ENCODE peak calls at places on chromosomes 5 and 9, in four cellular contexts. X, M, N and D are unnamed samples.

GRCh38 chr9:95440447-95440846 is 76.3 kb downstream of the PTCH1 start:
- DNase-seq in X (no peak), N (no peak), M (no peak), D (no peak)

GRCh38 chr9:129863059-129863690 is 27.9 kb downstream of the USP20 start:
- DNase-seq in N (peak; percentile 61), M (no peak), X (no peak), D (peak; percentile 94)

GRCh38 chr5:76542887-76543690 is 80.1 kb downstream of the F2RL2 start:
- DNase-seq in X (no peak), N (peak; percentile 40), M (peak; percentile 19), D (no peak)

GRCh38 chr5:154046486-154046885 is 7.7 kb downstream of the MFAP3 start:
- DNase-seq in N (no peak), X (no peak), M (no peak), D (no peak)

GRCh38 chr5:50435131-50435530 is 6.0 kb downstream of the EMB start:
- DNase-seq in X (no peak), N (no peak), M (no peak), D (no peak)

GRCh38 chr9:38316166-38316765 is 76.2 kb upstream of the ALDH1B1 start:
- DNase-seq in N (no peak), X (no peak), M (no peak), D (no peak)

GRCh38 chr9:134709512-134710270 is 68.1 kb downstream of the COL5A1 start:
- DNase-seq in N (no peak), M (peak; percentile 73), X (peak; percentile 87), D (peak; percentile 60)

GRCh38 chr5:80516826-80517225 is 28.9 kb downstream of the FAM151B start:
- DNase-seq in N (peak; percentile 57), M (peak; percentile 7), X (peak; percentile 84), D (peak; percentile 91)

GRCh38 chr9:117189121-117189520 is 225.7 kb downstream of the ASTN2 start:
- DNase-seq in X (peak; percentile 5), M (no peak), N (no peak), D (peak; percentile 8)

GRCh38 chr5:83503662-83504061 is 32.1 kb downstream of the VCAN start:
- DNase-seq in M (no peak), X (peak; percentile 61), N (peak; percentile 67), D (peak; percentile 30)

GRCh38 chr9:133355881-133356357 is 368 bp downstream of the SURF1 start:
- DNase-seq in X (peak; percentile 72), M (no peak), N (no peak), D (no peak)

GRCh38 chr5:78984020-78984610 is 995 bp downstream of the ARSB start:
- DNase-seq in M (no peak), X (peak; percentile 41), N (no peak), D (peak; percentile 46)

GRCh38 chr5:124905256-124905655 is 158.8 kb upstream of the ZNF608 start:
- DNase-seq in M (no peak), X (no peak), N (no peak), D (no peak)

DNA sequence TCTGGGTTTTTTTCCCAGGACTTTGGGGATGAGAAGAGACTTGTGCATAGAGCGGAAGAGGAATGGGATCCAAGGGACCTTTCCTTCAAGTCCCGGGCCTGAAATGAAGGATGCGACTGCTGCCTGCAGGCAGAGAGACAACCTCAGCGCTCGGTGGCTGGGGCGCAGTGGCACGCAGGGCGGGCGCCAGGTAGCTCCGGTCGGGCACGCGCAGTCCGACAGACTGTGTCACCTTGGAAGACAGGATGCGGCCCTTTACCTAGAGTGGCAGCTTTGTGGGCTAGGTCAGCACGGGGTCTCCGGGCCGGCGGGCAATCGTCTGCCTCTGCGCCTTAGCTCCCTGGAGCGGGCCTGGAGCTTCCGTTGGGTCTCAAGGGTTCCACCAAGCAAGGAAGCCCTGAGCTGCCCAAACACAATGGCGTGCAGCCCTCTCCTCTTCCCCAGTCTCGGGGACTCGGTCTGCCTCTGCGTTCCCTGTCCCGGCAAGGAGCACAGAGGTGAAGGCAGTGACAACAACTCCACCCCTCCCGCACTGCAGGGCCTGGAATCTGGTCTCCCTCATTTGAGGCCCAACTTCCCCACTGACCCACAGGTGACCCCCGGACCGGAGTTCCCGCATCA is 6.0 kb downstream of the BARX1 start:
- DNase-seq in M (no peak), X (no peak), N (no peak), D (no peak)
- H3K27me3 ChIP-seq in M (peaks cover 99% of the 10 kb centered on the region), X (peaks cover 88% of the 10 kb centered on the region), N (peaks cover 86% of the 10 kb centered on the region), D (peaks cover 96% of the 10 kb centered on the region)

DNA sequence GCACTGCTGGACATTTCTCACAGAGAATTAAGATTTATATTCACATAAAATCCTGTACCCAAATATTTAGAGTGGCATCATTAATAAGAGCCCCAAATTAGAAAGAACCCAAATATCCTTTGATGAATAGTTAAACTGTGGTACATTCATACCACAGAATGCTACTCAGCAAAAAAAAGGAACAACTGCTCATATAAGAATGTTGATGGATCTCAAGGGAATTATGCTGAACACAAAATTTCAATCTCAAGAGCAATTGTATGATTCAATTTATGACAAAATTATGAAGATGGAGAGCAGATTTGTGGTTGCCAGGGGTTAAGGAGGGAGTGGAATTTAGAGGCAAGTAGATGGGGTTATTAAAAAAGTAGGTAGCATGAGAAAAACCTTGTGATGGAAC is 4.5 kb upstream of the PAIP1 start:
- DNase-seq in M (no peak), N (no peak), X (peak; percentile 41), D (no peak)
- H3K4me2 ChIP-seq in M (no peak overlapping the region), N (no peak overlapping the region), X (no peak overlapping the region), D (no peak overlapping the region)

GRCh38 chr9:132240860-132241482 is 79.1 kb downstream of the NTNG2 start:
- DNase-seq in X (peak; percentile 80), M (peak; percentile 96), N (peak; percentile 90), D (peak; percentile 58)
- H3K27me3 ChIP-seq in X (peaks cover 30% of the 10 kb centered on the region), M (no peaks in the 10 kb centered on the region), N (peaks cover 18% of the 10 kb centered on the region), D (peaks cover 25% of the 10 kb centered on the region)

GRCh38 chr5:149035282-149035882 is 27.5 kb downstream of the SH3TC2 start:
- DNase-seq in X (peak; percentile 86), M (peak; percentile 83), N (peak; percentile 84), D (peak; percentile 41)

GRCh38 chr5:149038336-149039075 is 24.4 kb downstream of the SH3TC2 start:
- DNase-seq in M (no peak), X (peak; percentile 29), N (no peak), D (no peak)

GRCh38 chr5:149037819-149038218 is 25.0 kb downstream of the SH3TC2 start:
- DNase-seq in X (no peak), M (no peak), N (no peak), D (no peak)

GRCh38 chr5:149036168-149036567 is 26.7 kb downstream of the SH3TC2 start:
- DNase-seq in X (no peak), N (no peak), M (no peak), D (no peak)

GRCh38 chr5:149036970-149037369 is 25.9 kb downstream of the SH3TC2 start:
- DNase-seq in N (no peak), X (peak; percentile 40), M (no peak), D (no peak)
- H3K4me2 ChIP-seq in N (no peak overlapping the region), X (no peak overlapping the region), M (no peak overlapping the region), D (no peak overlapping the region)

GRCh38 chr5:132824426-132824825 is 6.0 kb downstream of the SHROOM1 start:
- DNase-seq in X (no peak), N (no peak), M (no peak), D (no peak)

GRCh38 chr5:132826424-132827082 is 3.9 kb downstream of the SHROOM1 start:
- DNase-seq in M (no peak), N (no peak), X (no peak), D (no peak)

GRCh38 chr5:132825165-132825823 is 5.2 kb downstream of the SHROOM1 start:
- DNase-seq in X (no peak), N (no peak), M (no peak), D (no peak)

GRCh38 chr5:132827943-132828673 is 2.3 kb downstream of the SHROOM1 start:
- DNase-seq in M (no peak), N (no peak), X (no peak), D (no peak)

GRCh38 chr5:132825824-132826391 is 4.5 kb downstream of the SHROOM1 start:
- DNase-seq in M (no peak), X (no peak), N (no peak), D (no peak)
- H3K27me3 ChIP-seq in M (no peaks in the 10 kb centered on the region), X (no peaks in the 10 kb centered on the region), N (no peaks in the 10 kb centered on the region), D (no peaks in the 10 kb centered on the region)

GRCh38 chr9:109121218-109121796 is 1.6 kb upstream of the TMEM245 start:
- DNase-seq in M (no peak), X (no peak), N (no peak), D (no peak)

GRCh38 chr9:109120204-109120789 is 550 bp upstream of the TMEM245 start:
- DNase-seq in X (no peak), M (no peak), N (no peak), D (no peak)

GRCh38 chr9:109119439-109120203 is at the start of gene TMEM245:
- DNase-seq in N (peak; percentile 100), M (peak; percentile 98), X (peak; percentile 99), D (peak; percentile 99)

GRCh38 chr9:109124089-109124488 is 4.3 kb upstream of the TMEM245 start:
- DNase-seq in M (no peak), X (no peak), N (no peak), D (no peak)

DNA sequence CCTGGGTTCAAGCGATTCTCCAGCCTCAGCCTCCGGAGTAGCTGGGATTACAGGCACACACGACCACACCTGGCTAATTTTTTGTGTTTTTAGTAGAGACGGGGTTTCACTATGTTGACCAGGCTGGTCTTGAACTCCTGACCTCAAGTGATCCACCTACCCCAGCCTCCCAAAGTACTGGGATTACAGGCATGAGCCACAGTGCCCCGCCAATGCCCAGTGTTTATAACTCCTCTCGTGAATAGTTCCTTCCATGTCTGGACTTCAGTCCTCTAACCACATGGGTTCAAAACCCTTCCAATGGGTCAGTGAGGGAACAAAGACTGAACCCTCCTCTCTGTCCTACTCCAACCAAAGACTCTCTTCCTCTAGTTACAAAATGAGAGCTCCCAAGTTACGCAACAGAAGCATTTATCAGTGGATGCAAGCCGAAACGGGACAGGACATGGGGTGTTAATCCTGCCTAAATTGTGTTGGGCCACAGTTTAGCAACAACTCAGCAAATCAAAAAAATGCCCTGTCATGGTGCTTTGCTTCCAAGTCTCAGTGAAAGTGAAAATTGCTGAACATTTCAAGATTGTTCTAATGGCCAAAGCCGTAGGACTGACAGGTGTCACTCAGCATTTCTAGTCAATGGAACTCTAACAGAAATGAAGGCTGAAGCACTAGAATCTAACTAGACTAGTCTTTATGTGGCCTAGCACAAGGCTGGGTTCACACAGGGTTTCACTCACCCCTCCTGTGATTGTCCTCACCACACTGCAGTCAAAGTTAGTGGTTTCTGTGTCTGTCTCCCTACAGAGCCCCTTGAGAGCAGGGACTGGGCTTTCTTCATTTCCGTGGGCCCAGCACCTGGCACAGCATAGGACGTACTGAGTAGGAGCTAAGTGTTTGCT is 3.2 kb upstream of the TMEM245 start:
- DNase-seq in N (no peak), M (no peak), X (no peak), D (no peak)
- H3K4me2 ChIP-seq in N (no peak overlapping the region), M (peak overlapping the region; percentile 10), X (no peak overlapping the region), D (no peak overlapping the region)